ENCODE peak calls at places on chromosome 15, in eight cellular contexts. One of them, this sample, is unnamed.

GRCh38 chr15:35168464-35168863 is 83.4 kb upstream of the NANOGP8 start:
- DNase-seq in ovary: no peak
- DNase-seq in transverse colon: no peak
- DNase-seq in A549: no peak
- DNase-seq in GM12878: no peak
- DNase-seq in suprapubic skin: no peak
- DNase-seq in esophagus muscularis mucosa: no peak
- DNase-seq in sigmoid colon: no peak
- DNase-seq in this sample: no peak

GRCh38 chr15:67079361-67079760 is 14.0 kb downstream of the SMAD3 start:
- DNase-seq in ovary: no peak
- DNase-seq in transverse colon: no peak
- DNase-seq in A549: no peak
- DNase-seq in GM12878: no peak
- DNase-seq in suprapubic skin: no peak
- DNase-seq in esophagus muscularis mucosa: no peak
- DNase-seq in sigmoid colon: no peak
- DNase-seq in this sample: no peak

GRCh38 chr15:25179673-25180511 is 225.1 kb downstream of the SNRPN start:
- DNase-seq in ovary: peak
- DNase-seq in transverse colon: peak
- DNase-seq in A549: no peak
- DNase-seq in GM12878: no peak
- DNase-seq in suprapubic skin: peak
- DNase-seq in esophagus muscularis mucosa: peak
- DNase-seq in sigmoid colon: peak
- DNase-seq in this sample: peak

GRCh38 chr15:59685737-59686297 is 3.3 kb downstream of the BNIP2 start:
- DNase-seq in ovary: no peak
- DNase-seq in transverse colon: no peak
- DNase-seq in A549: no peak
- DNase-seq in GM12878: no peak
- DNase-seq in suprapubic skin: no peak
- DNase-seq in esophagus muscularis mucosa: no peak
- DNase-seq in sigmoid colon: no peak
- DNase-seq in this sample: no peak

GRCh38 chr15:78049691-78050440 is 27.6 kb downstream of the TBC1D2B start:
- DNase-seq in ovary: no peak
- DNase-seq in transverse colon: no peak
- DNase-seq in A549: no peak
- DNase-seq in GM12878: peak
- DNase-seq in suprapubic skin: no peak
- DNase-seq in esophagus muscularis mucosa: no peak
- DNase-seq in sigmoid colon: no peak
- DNase-seq in this sample: no peak

GRCh38 chr15:38758001-38758400 is 193.4 kb upstream of the RASGRP1 start:
- DNase-seq in ovary: no peak
- DNase-seq in transverse colon: no peak
- DNase-seq in A549: no peak
- DNase-seq in GM12878: no peak
- DNase-seq in suprapubic skin: no peak
- DNase-seq in esophagus muscularis mucosa: no peak
- DNase-seq in sigmoid colon: no peak
- DNase-seq in this sample: no peak

GRCh38 chr15:36208868-36209582 is 370.4 kb upstream of the CDIN1 start:
- DNase-seq in ovary: no peak
- DNase-seq in transverse colon: no peak
- DNase-seq in A549: no peak
- DNase-seq in GM12878: no peak
- DNase-seq in suprapubic skin: no peak
- DNase-seq in esophagus muscularis mucosa: no peak
- DNase-seq in sigmoid colon: no peak
- DNase-seq in this sample: no peak

GRCh38 chr15:90585863-90586262 is 56.1 kb downstream of the CRTC3 start:
- DNase-seq in ovary: no peak
- DNase-seq in transverse colon: no peak
- DNase-seq in A549: no peak
- DNase-seq in GM12878: no peak
- DNase-seq in suprapubic skin: no peak
- DNase-seq in esophagus muscularis mucosa: no peak
- DNase-seq in sigmoid colon: no peak
- DNase-seq in this sample: no peak

GRCh38 chr15:33988384-33988783 is 20.1 kb downstream of the CHRM5 start:
- DNase-seq in ovary: no peak
- DNase-seq in transverse colon: no peak
- DNase-seq in A549: no peak
- DNase-seq in GM12878: no peak
- DNase-seq in suprapubic skin: no peak
- DNase-seq in esophagus muscularis mucosa: no peak
- DNase-seq in sigmoid colon: no peak
- DNase-seq in this sample: no peak

GRCh38 chr15:40070166-40070557 is 31.2 kb upstream of the SRP14 start:
- DNase-seq in ovary: no peak
- DNase-seq in transverse colon: no peak
- DNase-seq in A549: no peak
- DNase-seq in GM12878: no peak
- DNase-seq in suprapubic skin: no peak
- DNase-seq in esophagus muscularis mucosa: no peak
- DNase-seq in sigmoid colon: no peak
- DNase-seq in this sample: no peak

GRCh38 chr15:92393287-92393993 is at the start of gene ST8SIA2:
- DNase-seq in ovary: no peak
- DNase-seq in transverse colon: no peak
- DNase-seq in A549: no peak
- DNase-seq in GM12878: no peak
- DNase-seq in suprapubic skin: no peak
- DNase-seq in esophagus muscularis mucosa: no peak
- DNase-seq in sigmoid colon: no peak
- DNase-seq in this sample: no peak

GRCh38 chr15:60717008-60717407 is 238.1 kb upstream of the ICE2 start:
- DNase-seq in ovary: no peak
- DNase-seq in transverse colon: no peak
- DNase-seq in A549: no peak
- DNase-seq in GM12878: no peak
- DNase-seq in suprapubic skin: no peak
- DNase-seq in esophagus muscularis mucosa: no peak
- DNase-seq in sigmoid colon: no peak
- DNase-seq in this sample: no peak

GRCh38 chr15:60708684-60709083 is 229.7 kb upstream of the ICE2 start:
- DNase-seq in ovary: no peak
- DNase-seq in transverse colon: no peak
- DNase-seq in A549: no peak
- DNase-seq in GM12878: no peak
- DNase-seq in suprapubic skin: no peak
- DNase-seq in esophagus muscularis mucosa: no peak
- DNase-seq in sigmoid colon: no peak
- DNase-seq in this sample: no peak

GRCh38 chr15:60718661-60719069 is 239.7 kb upstream of the ICE2 start:
- DNase-seq in ovary: no peak
- DNase-seq in transverse colon: no peak
- DNase-seq in A549: no peak
- DNase-seq in GM12878: no peak
- DNase-seq in suprapubic skin: no peak
- DNase-seq in esophagus muscularis mucosa: no peak
- DNase-seq in sigmoid colon: no peak
- DNase-seq in this sample: no peak

GRCh38 chr15:60713096-60714084 is 234.4 kb upstream of the ICE2 start:
- DNase-seq in ovary: peak
- DNase-seq in transverse colon: no peak
- DNase-seq in A549: no peak
- DNase-seq in GM12878: no peak
- DNase-seq in suprapubic skin: no peak
- DNase-seq in esophagus muscularis mucosa: no peak
- DNase-seq in sigmoid colon: no peak
- DNase-seq in this sample: no peak
- H3K27ac ChIP-seq in ovary: no peak
- H3K27ac ChIP-seq in transverse colon: peak
- H3K27ac ChIP-seq in A549: no peak
- H3K27ac ChIP-seq in GM12878: no peak
- H3K27ac ChIP-seq in suprapubic skin: no peak
- H3K27ac ChIP-seq in esophagus muscularis mucosa: peak
- H3K27ac ChIP-seq in sigmoid colon: peak
- H3K27ac ChIP-seq in this sample: peak

DNA sequence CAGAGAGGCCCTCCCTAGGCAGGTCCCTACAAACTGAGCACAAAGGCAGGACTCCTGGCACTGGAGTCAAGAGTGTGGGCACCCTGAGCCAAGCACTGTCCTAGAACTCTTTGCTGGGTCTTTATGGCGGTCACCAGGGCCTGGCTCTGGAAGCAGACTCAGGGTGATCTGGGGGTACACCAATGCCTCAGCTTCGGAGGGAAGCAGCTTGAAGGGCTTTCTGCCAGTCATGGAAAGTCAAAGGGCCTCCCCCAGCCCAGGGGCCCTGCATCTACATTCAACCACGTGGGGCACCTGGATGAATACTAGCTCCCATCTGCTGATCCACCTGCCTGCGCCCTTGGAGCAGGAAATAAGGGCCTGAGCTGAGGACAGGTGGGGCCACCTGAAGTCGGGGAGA is 7.4 kb downstream of the EPB42 start:
- DNase-seq in ovary: no peak
- DNase-seq in transverse colon: no peak
- DNase-seq in A549: no peak
- DNase-seq in GM12878: no peak
- DNase-seq in suprapubic skin: no peak
- DNase-seq in esophagus muscularis mucosa: no peak
- DNase-seq in sigmoid colon: no peak
- DNase-seq in this sample: no peak
- TF ChIP-seq EP300 in ovary: no peak
- TF ChIP-seq EP300 in transverse colon: no peak
- TF ChIP-seq EP300 in A549: no peak
- TF ChIP-seq EP300 in GM12878: no peak
- TF ChIP-seq EP300 in suprapubic skin: no peak
- TF ChIP-seq EP300 in esophagus muscularis mucosa: no peak
- TF ChIP-seq EP300 in sigmoid colon: no peak
- TF ChIP-seq EP300 in this sample: no peak

GRCh38 chr15:49421991-49422390 is 1.1 kb upstream of the FGF7 start:
- DNase-seq in ovary: peak
- DNase-seq in transverse colon: peak
- DNase-seq in A549: no peak
- DNase-seq in GM12878: peak
- DNase-seq in suprapubic skin: peak
- DNase-seq in esophagus muscularis mucosa: no peak
- DNase-seq in sigmoid colon: peak
- DNase-seq in this sample: peak
- H3K27ac ChIP-seq in ovary: peak
- H3K27ac ChIP-seq in transverse colon: peak
- H3K27ac ChIP-seq in A549: no peak
- H3K27ac ChIP-seq in GM12878: no peak
- H3K27ac ChIP-seq in suprapubic skin: no peak
- H3K27ac ChIP-seq in esophagus muscularis mucosa: peak
- H3K27ac ChIP-seq in sigmoid colon: peak
- H3K27ac ChIP-seq in this sample: peak

GRCh38 chr15:49084285-49084570 is 38.0 kb upstream of the SECISBP2L start:
- DNase-seq in ovary: no peak
- DNase-seq in transverse colon: no peak
- DNase-seq in A549: no peak
- DNase-seq in GM12878: no peak
- DNase-seq in suprapubic skin: no peak
- DNase-seq in esophagus muscularis mucosa: no peak
- DNase-seq in sigmoid colon: no peak
- DNase-seq in this sample: no peak

GRCh38 chr15:49082960-49083359 is 36.7 kb upstream of the SECISBP2L start:
- DNase-seq in ovary: no peak
- DNase-seq in transverse colon: no peak
- DNase-seq in A549: no peak
- DNase-seq in GM12878: no peak
- DNase-seq in suprapubic skin: no peak
- DNase-seq in esophagus muscularis mucosa: no peak
- DNase-seq in sigmoid colon: no peak
- DNase-seq in this sample: no peak

GRCh38 chr15:49079340-49080039 is 33.2 kb upstream of the SECISBP2L start:
- DNase-seq in ovary: no peak
- DNase-seq in transverse colon: no peak
- DNase-seq in A549: no peak
- DNase-seq in GM12878: no peak
- DNase-seq in suprapubic skin: no peak
- DNase-seq in esophagus muscularis mucosa: no peak
- DNase-seq in sigmoid colon: no peak
- DNase-seq in this sample: no peak

GRCh38 chr15:49085696-49086459 is 39.6 kb upstream of the SECISBP2L start:
- DNase-seq in ovary: no peak
- DNase-seq in transverse colon: no peak
- DNase-seq in A549: no peak
- DNase-seq in GM12878: no peak
- DNase-seq in suprapubic skin: no peak
- DNase-seq in esophagus muscularis mucosa: no peak
- DNase-seq in sigmoid colon: no peak
- DNase-seq in this sample: no peak

GRCh38 chr15:49083471-49084284 is 37.4 kb upstream of the SECISBP2L start:
- DNase-seq in ovary: no peak
- DNase-seq in transverse colon: no peak
- DNase-seq in A549: no peak
- DNase-seq in GM12878: no peak
- DNase-seq in suprapubic skin: no peak
- DNase-seq in esophagus muscularis mucosa: no peak
- DNase-seq in sigmoid colon: no peak
- DNase-seq in this sample: no peak
- TF ChIP-seq EP300 in ovary: no peak
- TF ChIP-seq EP300 in transverse colon: no peak
- TF ChIP-seq EP300 in A549: no peak
- TF ChIP-seq EP300 in GM12878: no peak
- TF ChIP-seq EP300 in suprapubic skin: no peak
- TF ChIP-seq EP300 in esophagus muscularis mucosa: no peak
- TF ChIP-seq EP300 in sigmoid colon: no peak
- TF ChIP-seq EP300 in this sample: no peak

GRCh38 chr15:70077436-70077835 is 20.3 kb downstream of the TLE3 start:
- DNase-seq in ovary: no peak
- DNase-seq in transverse colon: no peak
- DNase-seq in A549: no peak
- DNase-seq in GM12878: no peak
- DNase-seq in suprapubic skin: no peak
- DNase-seq in esophagus muscularis mucosa: no peak
- DNase-seq in sigmoid colon: peak
- DNase-seq in this sample: no peak
- H3K27ac ChIP-seq in ovary: no peak
- H3K27ac ChIP-seq in transverse colon: no peak
- H3K27ac ChIP-seq in A549: no peak
- H3K27ac ChIP-seq in GM12878: no peak
- H3K27ac ChIP-seq in suprapubic skin: no peak
- H3K27ac ChIP-seq in esophagus muscularis mucosa: no peak
- H3K27ac ChIP-seq in sigmoid colon: peak
- H3K27ac ChIP-seq in this sample: no peak

GRCh38 chr15:99504823-99505551 is 60.8 kb upstream of the MEF2A start:
- DNase-seq in ovary: no peak
- DNase-seq in transverse colon: no peak
- DNase-seq in A549: no peak
- DNase-seq in GM12878: no peak
- DNase-seq in suprapubic skin: no peak
- DNase-seq in esophagus muscularis mucosa: peak
- DNase-seq in sigmoid colon: no peak
- DNase-seq in this sample: no peak
- TF ChIP-seq EP300 in ovary: no peak
- TF ChIP-seq EP300 in transverse colon: no peak
- TF ChIP-seq EP300 in A549: no peak
- TF ChIP-seq EP300 in GM12878: peak
- TF ChIP-seq EP300 in suprapubic skin: no peak
- TF ChIP-seq EP300 in esophagus muscularis mucosa: no peak
- TF ChIP-seq EP300 in sigmoid colon: no peak
- TF ChIP-seq EP300 in this sample: no peak

This sample was measured in stomach.